ENCODE peak calls at places on chromosomes 5 and 9, in four cellular contexts. One of them, this sample, is unnamed.

GRCh38 chr9:112361602-112362001 is 18.3 kb upstream of the HSDL2 start:
- DNase-seq in NCI-H1105: no peak
- DNase-seq in activated T-helper 9 cell treated with anti-CD3 and anti-CD28 coated beads, Interleukin-2, amount 50 U/mL, for 16 hours: no peak
- DNase-seq in astrocyte of the hippocampus: peak
- DNase-seq in this sample: no peak

GRCh38 chr9:100445161-100445902 is 18.4 kb downstream of the MSANTD3 start:
- DNase-seq in activated T-helper 9 cell treated with anti-CD3 and anti-CD28 coated beads, Interleukin-2, amount 50 U/mL, for 16 hours: no peak
- DNase-seq in NCI-H1105: no peak
- DNase-seq in astrocyte of the hippocampus: no peak
- DNase-seq in this sample: no peak

GRCh38 chr9:70121818-70122436 is 78.3 kb downstream of the MAMDC2 start:
- DNase-seq in astrocyte of the hippocampus: peak
- DNase-seq in NCI-H1105: no peak
- DNase-seq in activated T-helper 9 cell treated with anti-CD3 and anti-CD28 coated beads, Interleukin-2, amount 50 U/mL, for 16 hours: no peak
- DNase-seq in this sample: no peak

GRCh38 chr5:171630047-171630669 is 155.5 kb upstream of the SMIM23 start:
- DNase-seq in activated T-helper 9 cell treated with anti-CD3 and anti-CD28 coated beads, Interleukin-2, amount 50 U/mL, for 16 hours: no peak
- DNase-seq in NCI-H1105: no peak
- DNase-seq in astrocyte of the hippocampus: peak
- DNase-seq in this sample: peak

GRCh38 chr5:31343946-31344345 is 150.5 kb downstream of the CDH6 start:
- DNase-seq in astrocyte of the hippocampus: no peak
- DNase-seq in activated T-helper 9 cell treated with anti-CD3 and anti-CD28 coated beads, Interleukin-2, amount 50 U/mL, for 16 hours: no peak
- DNase-seq in NCI-H1105: no peak
- DNase-seq in this sample: no peak

GRCh38 chr9:111232997-111233790 is 96.8 kb downstream of the OR2K2 start:
- DNase-seq in NCI-H1105: no peak
- DNase-seq in astrocyte of the hippocampus: peak
- DNase-seq in activated T-helper 9 cell treated with anti-CD3 and anti-CD28 coated beads, Interleukin-2, amount 50 U/mL, for 16 hours: no peak
- DNase-seq in this sample: no peak

GRCh38 chr5:180636016-180636402 is 13.4 kb downstream of the FLT4 start:
- DNase-seq in NCI-H1105: no peak
- DNase-seq in astrocyte of the hippocampus: no peak
- DNase-seq in activated T-helper 9 cell treated with anti-CD3 and anti-CD28 coated beads, Interleukin-2, amount 50 U/mL, for 16 hours: no peak
- DNase-seq in this sample: no peak

GRCh38 chr5:178425621-178426068 is 164.5 kb downstream of the COL23A1 start:
- DNase-seq in astrocyte of the hippocampus: no peak
- DNase-seq in activated T-helper 9 cell treated with anti-CD3 and anti-CD28 coated beads, Interleukin-2, amount 50 U/mL, for 16 hours: no peak
- DNase-seq in NCI-H1105: no peak
- DNase-seq in this sample: no peak

GRCh38 chr9:75891277-75892167 is 1.0 kb downstream of the PCSK5 start:
- DNase-seq in activated T-helper 9 cell treated with anti-CD3 and anti-CD28 coated beads, Interleukin-2, amount 50 U/mL, for 16 hours: no peak
- DNase-seq in NCI-H1105: no peak
- DNase-seq in astrocyte of the hippocampus: peak
- DNase-seq in this sample: peak

GRCh38 chr9:113701741-113702422 is 174.2 kb upstream of the ZNF618 start:
- DNase-seq in NCI-H1105: no peak
- DNase-seq in activated T-helper 9 cell treated with anti-CD3 and anti-CD28 coated beads, Interleukin-2, amount 50 U/mL, for 16 hours: no peak
- DNase-seq in astrocyte of the hippocampus: peak
- DNase-seq in this sample: no peak

GRCh38 chr5:115170128-115170923 is 618 bp upstream of the TRIM36 start:
- DNase-seq in activated T-helper 9 cell treated with anti-CD3 and anti-CD28 coated beads, Interleukin-2, amount 50 U/mL, for 16 hours: no peak
- DNase-seq in NCI-H1105: no peak
- DNase-seq in astrocyte of the hippocampus: no peak
- DNase-seq in this sample: peak

GRCh38 chr5:9546973-9547947 is 1.4 kb upstream of the SEMA5A start:
- DNase-seq in NCI-H1105: no peak
- DNase-seq in activated T-helper 9 cell treated with anti-CD3 and anti-CD28 coated beads, Interleukin-2, amount 50 U/mL, for 16 hours: no peak
- DNase-seq in astrocyte of the hippocampus: peak
- DNase-seq in this sample: no peak

GRCh38 chr5:1892685-1893445 is 10.1 kb upstream of the IRX4 start:
- DNase-seq in activated T-helper 9 cell treated with anti-CD3 and anti-CD28 coated beads, Interleukin-2, amount 50 U/mL, for 16 hours: no peak
- DNase-seq in NCI-H1105: no peak
- DNase-seq in astrocyte of the hippocampus: no peak
- DNase-seq in this sample: peak